ENCODE peak calls at places on chromosomes 13 and 19, in ten cellular contexts. O is body of pancreas, M is stomach, A is esophagus squamous epithelium, P is ovary, F is transverse colon, G is breast epithelium, Y is heart left ventricle, X is right lobe of liver, H is upper lobe of left lung. N is an unnamed sample.

GRCh38 chr13:32164622-32165268 is 133.2 kb downstream of the FRY start:
- DNase-seq in F (no peak), M (no peak), X (no peak), G (no peak), P (no peak), Y (no peak), H (peak), O (peak), A (no peak), N (no peak)

GRCh38 chr13:110347535-110348308 is 40.6 kb downstream of the COL4A2 start:
- DNase-seq in A (no peak), M (no peak), O (no peak), Y (peak), H (no peak), F (no peak), X (no peak), P (no peak), G (peak), N (peak)

GRCh38 chr19:29516358-29516725 is 9.5 kb upstream of the VSTM2B start:
- DNase-seq in H (no peak), Y (no peak), A (no peak), P (no peak), O (no peak), F (no peak), X (peak), G (no peak), M (no peak), N (no peak)

GRCh38 chr13:98807774-98808173 is 55.3 kb upstream of the SLC15A1 start:
- DNase-seq in X (no peak), F (no peak), P (no peak), M (no peak), Y (no peak), A (no peak), H (no peak), G (no peak), O (no peak), N (no peak)

GRCh38 chr13:105139380-105140285 is 1395.8 kb downstream of the EFNB2 start:
- DNase-seq in Y (peak), G (peak), M (peak), P (no peak), O (peak), H (peak), X (peak), F (peak), A (peak), N (peak)

GRCh38 chr19:27746691-27747380 is 1466.1 kb downstream of the UQCRFS1 start:
- DNase-seq in G (peak), A (no peak), Y (peak), O (peak), H (no peak), X (peak), F (peak), M (peak), P (peak), N (peak)

GRCh38 chr13:98885605-98886004 is 92.3 kb downstream of the DOCK9 start:
- DNase-seq in M (no peak), G (no peak), Y (no peak), O (no peak), P (no peak), F (no peak), H (no peak), A (no peak), X (no peak), N (no peak)

GRCh38 chr13:43244482-43244881 is 221.1 kb downstream of the DNAJC15 start:
- DNase-seq in G (no peak), A (no peak), M (no peak), Y (no peak), F (no peak), X (no peak), O (no peak), H (no peak), P (no peak), N (no peak)

GRCh38 chr13:99339736-99340392 is 32.7 kb upstream of the GPR183 start:
- DNase-seq in O (peak), F (peak), Y (no peak), P (no peak), A (no peak), M (peak), H (no peak), G (peak), X (no peak), N (no peak)

GRCh38 chr13:33236021-33236420 is 49.5 kb downstream of the STARD13 start:
- DNase-seq in O (no peak), X (no peak), H (no peak), A (no peak), Y (no peak), M (no peak), P (no peak), F (no peak), G (no peak), N (no peak)

GRCh38 chr19:48271531-48272151 is 1.8 kb downstream of the ZNF114 start:
- DNase-seq in A (no peak), P (no peak), F (peak), H (peak), G (no peak), O (peak), X (no peak), Y (peak), M (no peak), N (peak)

GRCh38 chr13:53004605-53005004 is 24.0 kb upstream of the OLFM4 start:
- DNase-seq in A (no peak), Y (no peak), P (no peak), O (no peak), M (no peak), F (no peak), G (no peak), X (no peak), H (no peak), N (no peak)

GRCh38 chr19:55640577-55641375 is at the start of gene ZNF580:
- DNase-seq in O (peak), A (no peak), M (peak), G (peak), Y (peak), X (peak), P (peak), H (peak), F (peak), N (no peak)
- TF ChIP-seq POLR2A in O (peak), A (no peak), M (no peak), G (no peak), Y (peak), X (peak), P (peak), H (no peak), F (peak), N (no peak)

GRCh38 chr13:56752630-56753029 is 388.1 kb upstream of the PRR20A start:
- DNase-seq in A (no peak), P (no peak), G (no peak), X (no peak), Y (no peak), H (no peak), F (no peak), O (no peak), M (no peak), N (no peak)

DNA sequence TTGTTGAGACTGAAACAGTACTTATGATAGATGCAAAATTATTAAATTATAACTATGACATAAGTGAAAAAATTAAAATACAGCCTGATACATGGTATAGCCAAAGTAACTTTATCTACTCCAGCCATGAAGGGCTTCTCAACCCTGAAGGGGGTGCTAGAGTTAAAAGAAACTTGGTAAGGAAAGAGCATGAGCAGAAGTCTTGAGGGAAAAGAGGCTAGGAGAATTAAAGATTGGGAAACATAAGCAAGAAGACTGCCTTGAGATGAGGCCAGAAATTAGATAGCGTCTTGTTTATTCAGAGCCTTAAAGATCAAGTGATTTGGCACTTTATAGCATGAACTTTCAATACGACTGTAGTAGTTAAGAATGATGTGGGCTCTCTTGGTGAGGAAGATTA is 385.5 kb upstream of the PRR20A start:
- DNase-seq in X (no peak), A (no peak), M (no peak), F (no peak), H (no peak), P (no peak), O (no peak), Y (no peak), G (no peak), N (no peak)
- TF ChIP-seq CTCF in X (peak), A (no peak), M (no peak), F (no peak), H (no peak), P (no peak), O (no peak), Y (no peak), G (no peak), N (no peak)

GRCh38 chr19:1268392-1269064 is 604 bp upstream of the CIRBP start:
- DNase-seq in A (no peak), P (no peak), X (no peak), Y (no peak), F (no peak), M (no peak), O (no peak), H (no peak), G (no peak), N (no peak)
- H3K4me3 ChIP-seq in A (peak), P (peak), X (no peak), Y (peak), F (no peak), M (no peak), O (no peak), H (no peak), G (peak), N (no peak)

GRCh38 chr19:40139533-40140287 is 49.0 kb upstream of the ZNF780A start:
- DNase-seq in X (no peak), A (no peak), F (no peak), H (no peak), M (no peak), P (no peak), G (no peak), O (peak), Y (no peak), N (no peak)
- TF ChIP-seq POLR2A in X (no peak), A (no peak), F (no peak), H (no peak), M (no peak), P (no peak), G (no peak), O (no peak), Y (no peak), N (no peak)